ENCODE peak calls at places on chromosome 2, in four cellular contexts. O is heart right ventricle, R is prostate gland, I is right atrium auricular region. T is an unnamed sample. For H3K27me3, the result is how much of the 10 kb centered on the place peaks cover.

GRCh38 chr2:24734741-24735140 is 58.5 kb downstream of the PTRHD1 start:
- DNase-seq in R (no peak), O (no peak), I (no peak), T (no peak)

GRCh38 chr2:113964436-113964835 is 74.5 kb downstream of the ACTR3 start:
- DNase-seq in I (no peak), R (no peak), O (no peak), T (no peak)

GRCh38 chr2:92073036-92073814 is 2798.0 kb upstream of the TEKT4 start:
- DNase-seq in I (no peak), O (no peak), R (no peak), T (no peak)

GRCh38 chr2:61764035-61764800 is 89.6 kb downstream of the FAM161A start:
- DNase-seq in R (peak), I (peak), O (peak), T (peak)

GRCh38 chr2:10123281-10123680 is 742 bp downstream of the RRM2 start:
- DNase-seq in O (no peak), R (no peak), I (no peak), T (no peak)

GRCh38 chr2:230956827-230957755 is 32.0 kb upstream of the GPR55 start:
- DNase-seq in R (peak), I (peak), O (peak), T (peak)

GRCh38 chr2:62410926-62411456 is 95.0 kb downstream of the TMEM17 start:
- DNase-seq in I (no peak), R (no peak), O (no peak), T (no peak)

GRCh38 chr2:177124371-177124770 is 88.2 kb upstream of the HNRNPA3 start:
- DNase-seq in O (no peak), I (no peak), R (no peak), T (no peak)

GRCh38 chr2:43754180-43754579 is 19.7 kb upstream of the DYNC2LI1 start:
- DNase-seq in R (no peak), I (no peak), O (peak), T (no peak)

GRCh38 chr2:831225-831536 is 119.5 kb upstream of the SNTG2 start:
- DNase-seq in R (no peak), I (no peak), O (no peak), T (no peak)

GRCh38 chr2:192190474-192190873 is 4.3 kb downstream of the TMEFF2 start:
- DNase-seq in R (no peak), I (no peak), O (no peak), T (peak)

GRCh38 chr2:160039166-160039903 is 23.1 kb downstream of the PLA2R1 start:
- DNase-seq in R (peak), O (no peak), I (no peak), T (peak)

GRCh38 chr2:149767516-149767974 is 180.0 kb upstream of the MMADHC start:
- DNase-seq in O (no peak), R (no peak), I (no peak), T (peak)

GRCh38 chr2:88924533-88924932 is 233.1 kb downstream of the RPIA start:
- DNase-seq in I (no peak), R (no peak), O (no peak), T (no peak)

GRCh38 chr2:68537872-68538271 is 70.5 kb downstream of the APLF start:
- DNase-seq in R (no peak), I (no peak), O (no peak), T (no peak)

GRCh38 chr2:149686136-149686535 is 98.6 kb upstream of the MMADHC start:
- DNase-seq in I (no peak), O (no peak), R (no peak), T (no peak)

GRCh38 chr2:3606370-3607124 is 11.6 kb downstream of the COLEC11 start:
- DNase-seq in R (no peak), I (peak), O (no peak), T (no peak)

GRCh38 chr2:231152800-231153557 is 28.1 kb upstream of the HTR2B start:
- DNase-seq in I (no peak), R (no peak), O (no peak), T (no peak)

GRCh38 chr2:158103358-158104021 is 1.8 kb downstream of the UPP2 start:
- DNase-seq in R (no peak), O (no peak), I (no peak), T (no peak)

GRCh38 chr2:207505728-207506127 is 24.0 kb upstream of the CREB1 start:
- DNase-seq in R (no peak), O (no peak), I (no peak), T (peak)

GRCh38 chr2:230575640-230576324 is 136.9 kb upstream of the CAB39 start:
- DNase-seq in R (no peak), O (no peak), I (no peak), T (no peak)

GRCh38 chr2:28400921-28401320 is 8.3 kb downstream of the FOSL2 start:
- DNase-seq in R (no peak), I (no peak), O (no peak), T (no peak)

GRCh38 chr2:28346587-28346986 is 46.1 kb upstream of the FOSL2 start:
- DNase-seq in I (no peak), R (no peak), O (no peak), T (no peak)

GRCh38 chr2:45170191-45170975 is 161.1 kb upstream of the SIX2 start:
- DNase-seq in O (no peak), I (no peak), R (no peak), T (peak)

GRCh38 chr2:151973901-151974199 is 125.0 kb downstream of the CACNB4 start:
- DNase-seq in I (peak), R (no peak), O (no peak), T (peak)

DNA sequence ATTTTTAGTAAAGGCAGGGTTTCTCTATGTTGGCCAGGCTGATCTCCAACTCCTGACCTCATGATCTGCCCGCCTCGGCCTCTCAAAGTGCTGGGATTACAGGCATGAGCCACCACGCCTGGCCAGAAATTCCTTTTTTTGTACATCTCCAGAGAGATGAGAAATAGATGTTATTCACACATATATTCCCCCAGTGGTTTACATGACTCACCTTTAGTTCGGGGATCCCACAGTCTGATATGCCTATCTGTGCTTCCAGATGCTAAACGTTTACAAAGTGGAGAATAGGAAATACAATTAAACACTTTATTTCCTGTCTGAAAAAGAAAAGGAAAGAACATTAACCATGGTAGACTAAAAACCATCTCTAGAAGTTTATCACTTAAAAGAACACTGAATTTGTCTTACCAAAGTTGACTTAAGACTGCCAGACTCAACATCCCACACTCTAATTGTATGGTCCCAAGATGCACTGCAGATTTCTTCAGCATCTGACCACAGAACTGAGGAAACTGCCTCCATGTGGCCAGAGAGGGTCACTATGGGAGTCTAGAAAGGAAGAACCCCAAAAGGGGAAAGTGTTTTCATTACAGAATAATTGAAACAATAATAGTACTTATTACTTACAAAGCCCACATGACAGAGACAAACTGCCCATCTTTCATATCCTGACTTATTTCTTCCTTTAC is 12.6 kb upstream of the ICA1L start:
- DNase-seq in I (no peak), R (no peak), O (no peak), T (peak)
- H3K27me3 ChIP-seq in I (under half), R (under half), O (under half), T (under half)

DNA sequence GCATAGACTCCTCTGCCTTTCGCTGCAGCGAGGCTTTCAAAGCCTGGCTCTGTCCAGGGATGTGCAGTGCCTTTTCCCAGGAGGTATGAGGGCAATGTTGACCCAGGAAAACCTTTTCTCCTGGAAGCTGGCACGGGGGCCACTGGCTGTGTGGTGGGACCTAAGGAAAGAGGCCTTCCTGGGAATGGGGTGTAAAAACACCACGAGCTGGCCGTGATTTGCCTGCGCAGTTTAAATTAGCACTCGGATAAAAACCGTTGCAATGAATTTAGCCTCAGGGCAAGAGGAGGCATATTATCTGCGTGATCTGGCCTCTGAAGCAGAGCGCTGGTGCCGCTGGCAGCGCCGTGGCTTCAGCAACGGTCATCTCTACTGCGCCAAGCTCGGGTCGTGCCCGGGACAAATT is 3.0 kb downstream of the OSR1 start:
- DNase-seq in I (no peak), O (no peak), R (no peak), T (no peak)
- H3K27me3 ChIP-seq in I (under half), O (under half), R (under half), T (under half)

GRCh38 chr2:168373468-168373867 is 82.6 kb upstream of the CERS6 start:
- DNase-seq in I (no peak), O (no peak), R (no peak), T (no peak)

GRCh38 chr2:168371273-168371992 is 84.6 kb upstream of the CERS6 start:
- DNase-seq in R (no peak), O (no peak), I (no peak), T (no peak)

GRCh38 chr2:168365094-168365621 is 90.9 kb upstream of the CERS6 start:
- DNase-seq in R (no peak), I (no peak), O (no peak), T (no peak)

GRCh38 chr2:168363382-168364092 is 92.5 kb upstream of the CERS6 start:
- DNase-seq in I (no peak), O (no peak), R (no peak), T (no peak)

GRCh38 chr2:168369087-168369486 is 87.0 kb upstream of the CERS6 start:
- DNase-seq in R (no peak), O (no peak), I (no peak), T (no peak)
- H3K27me3 ChIP-seq in R (under half), O (under half), I (under half), T (under half)

GRCh38 chr2:124961132-124961531 is 936.0 kb downstream of the CNTNAP5 start:
- DNase-seq in I (no peak), R (no peak), O (no peak), T (no peak)
- H3K27me3 ChIP-seq in I (under half), R (under half), O (under half), T (under half)

GRCh38 chr2:16261071-16261470 is 320.7 kb downstream of the MYCN start:
- DNase-seq in R (no peak), I (no peak), O (no peak), T (no peak)
- H3K27me3 ChIP-seq in R (under half), I (under half), O (under half), T (under half)